ENCODE peak calls at places on chromosomes 11 and 22, in five cellular contexts. K is stimulated activated CD4-positive, alpha-beta T cell treated with anti-CD3 and anti-CD28 coated beads, Interleukin-1b, Interleukin-23, amount 100 ng/mL, for 48 hours; Q is NCI-H2029 treated with DMSO at 0.1 percent for 48 hours; Y is SW480; T is ureter. R is an unnamed sample.
A peak's percentile ranks its signal among the peaks of the same experiment; 100 is the strongest.

GRCh38 chr11:27456140-27456801 is 16.3 kb downstream of the LGR4 start:
- DNase-seq in T (no peak), K (no peak), Q (no peak), Y (no peak), R (peak; percentile 81)

GRCh38 chr11:58905716-58906547 is 33.4 kb upstream of the GLYATL1 start:
- DNase-seq in Y (no peak), K (no peak), Q (peak; percentile 12), T (peak; percentile 52), R (peak; percentile 94)

GRCh38 chr11:65911682-65912568 is 6.9 kb downstream of the C11orf68 start:
- DNase-seq in T (peak; percentile 73), K (no peak), Q (no peak), Y (peak; percentile 91), R (peak; percentile 74)

GRCh38 chr11:125807909-125808308 is 20.0 kb downstream of the PATE3 start:
- DNase-seq in K (no peak), Y (no peak), T (no peak), Q (no peak), R (no peak)

GRCh38 chr11:119699227-119699626 is 29.8 kb downstream of the NECTIN1 start:
- DNase-seq in Y (no peak), T (peak; percentile 73), Q (no peak), K (no peak), R (no peak)

GRCh38 chr11:117387992-117388765 is 60.5 kb downstream of the CEP164 start:
- DNase-seq in Y (no peak), Q (no peak), K (no peak), T (no peak), R (no peak)

GRCh38 chr11:124769804-124770774 is 8.0 kb upstream of the ESAM start:
- DNase-seq in Q (no peak), T (no peak), Y (peak; percentile 52), K (no peak), R (peak; percentile 10)

GRCh38 chr11:126113515-126113957 is 50.9 kb upstream of the CDON start:
- DNase-seq in Q (peak; percentile 89), K (no peak), T (peak; percentile 93), Y (peak; percentile 91), R (peak; percentile 99)

GRCh38 chr11:118263694-118264567 is at the start of gene MPZL2:
- DNase-seq in Q (peak; percentile 64), Y (peak; percentile 92), K (no peak), T (peak; percentile 89), R (peak; percentile 82)

GRCh38 chr22:49372111-49372529 is 455.6 kb downstream of the BRD1 start:
- DNase-seq in Y (no peak), Q (no peak), K (no peak), T (peak; percentile 30), R (no peak)

GRCh38 chr11:46129133-46129532 is 7.9 kb upstream of the PHF21A start:
- DNase-seq in T (no peak), Q (no peak), K (no peak), Y (no peak), R (no peak)

GRCh38 chr22:18104566-18104965 is 6.0 kb upstream of the TUBA8 start:
- DNase-seq in T (no peak), Y (no peak), Q (no peak), K (no peak), R (no peak)

GRCh38 chr11:120248551-120249278 is 8.8 kb downstream of the POU2F3 start:
- DNase-seq in Q (no peak), Y (peak; percentile 51), T (no peak), K (no peak), R (no peak)

GRCh38 chr11:117439256-117439655 is 111.6 kb downstream of the CEP164 start:
- DNase-seq in T (no peak), Y (no peak), Q (no peak), K (no peak), R (no peak)

GRCh38 chr11:132718711-132719641 is 813.3 kb downstream of the OPCML start:
- DNase-seq in K (peak; percentile 40), Y (no peak), Q (no peak), T (no peak), R (no peak)

GRCh38 chr11:116703421-116703820 is 69.4 kb downstream of the BUD13 start:
- DNase-seq in Y (no peak), T (no peak), Q (peak; percentile 55), K (no peak), R (peak; percentile 98)

GRCh38 chr11:119854521-119854920 is 125.5 kb upstream of the NECTIN1 start:
- DNase-seq in K (no peak), Y (no peak), T (peak; percentile 59), Q (no peak), R (peak; percentile 79)

GRCh38 chr11:125874556-125875124 is 12.8 kb upstream of the HYLS1 start:
- DNase-seq in K (peak; percentile 42), T (peak; percentile 54), Y (peak; percentile 78), Q (peak; percentile 74), R (peak; percentile 87)

R was measured in DMS53.